ENCODE peak calls at places on chromosomes 4 and X, in four cellular contexts. D is MV-4-11, O is epithelial cell of proximal tubule, N is OCI-LY7. P is an unnamed sample.

GRCh38 chr4:157014621-157015591 is 43.3 kb upstream of the PDGFC start:
- DNase-seq in D (peak), O (peak), N (no peak), P (no peak)

GRCh38 chrX:14029039-14029424 is 660 bp downstream of the GEMIN8 start:
- DNase-seq in D (no peak), O (no peak), N (peak), P (peak)

GRCh38 chr4:158197194-158197593 is 13.1 kb upstream of the TMEM144 start:
- DNase-seq in D (no peak), O (no peak), N (no peak), P (no peak)

GRCh38 chr4:109462802-109463201 is 29.2 kb downstream of the SEC24B start:
- DNase-seq in D (no peak), O (no peak), N (no peak), P (no peak)

GRCh38 chrX:39726810-39727209 is 370.9 kb downstream of the BCOR start:
- DNase-seq in D (no peak), O (no peak), N (no peak), P (peak)

GRCh38 chrX:53018627-53019026 is 30.0 kb upstream of the GPR173 start:
- DNase-seq in D (no peak), O (no peak), N (no peak), P (no peak)

GRCh38 chr4:2159931-2160330 is 82.0 kb downstream of the HAUS3 start:
- DNase-seq in D (no peak), O (no peak), N (no peak), P (no peak)

GRCh38 chr4:167100120-167100519 is 134.2 kb downstream of the SPOCK3 start:
- DNase-seq in D (no peak), O (peak), N (no peak), P (no peak)

GRCh38 chr4:8227201-8227770 is 28.2 kb downstream of the SH3TC1 start:
- DNase-seq in D (no peak), O (no peak), N (no peak), P (no peak)

GRCh38 chr4:148779771-148780170 is 337.6 kb upstream of the NR3C2 start:
- DNase-seq in D (no peak), O (no peak), N (no peak), P (no peak)

P was measured in NB4.